ENCODE peak calls at places on chromosomes 4 and X, in nine cellular contexts. M is nephron progenitor cell; Z is left lung; N is ELR; L is mucosa of descending colon; W is thoracic aorta; Q is GM13977; F is coronary artery; I is stimulated activated naive B cell treated with anti-CD40 and anti-IgM and Interleukin-4, amounts not matched to agents 10 μg/mL and 1 μg/mL and 100 μg/mL, for 72 hours. E is an unnamed sample.

GRCh38 chr4:57129477-57129876 is 19.3 kb upstream of the IGFBP7 start:
- DNase-seq in M (no peak), Z (no peak), N (no peak), L (no peak), W (no peak), Q (no peak), F (no peak), I (no peak), E (no peak)

GRCh38 chr4:83219344-83219990 is 65.1 kb downstream of the COQ2 start:
- DNase-seq in M (no peak), Z (no peak), N (peak), L (no peak), W (no peak), Q (peak), F (no peak), I (no peak), E (no peak)

GRCh38 chr4:22129454-22130075 is 181.0 kb upstream of the KCNIP4 start:
- DNase-seq in M (peak), Z (no peak), N (peak), L (no peak), W (no peak), Q (no peak), F (no peak), I (no peak), E (peak)

GRCh38 chr4:27288496-27288895 is 427.9 kb downstream of the STIM2 start:
- DNase-seq in M (no peak), Z (no peak), N (no peak), L (no peak), W (no peak), Q (no peak), F (no peak), I (no peak), E (no peak)

GRCh38 chr4:105472871-105473339 is 957 bp downstream of the PPA2 start:
- DNase-seq in M (no peak), Z (no peak), N (peak), L (no peak), W (no peak), Q (no peak), F (no peak), I (no peak), E (no peak)

GRCh38 chr4:140078366-140078765 is 75.6 kb downstream of the MAML3 start:
- DNase-seq in M (peak), Z (no peak), N (no peak), L (no peak), W (no peak), Q (no peak), F (no peak), I (no peak), E (no peak)

GRCh38 chr4:153038493-153039311 is 102.6 kb downstream of the FHDC1 start:
- DNase-seq in M (no peak), Z (no peak), N (no peak), L (no peak), W (no peak), Q (no peak), F (no peak), I (no peak), E (no peak)

GRCh38 chr4:26132858-26133257 is 188.0 kb upstream of the RBPJ start:
- DNase-seq in M (no peak), Z (no peak), N (no peak), L (no peak), W (no peak), Q (no peak), F (no peak), I (no peak), E (peak)

GRCh38 chr4:124123181-124123580 is 589.4 kb downstream of the ANKRD50 start:
- DNase-seq in M (no peak), Z (no peak), N (no peak), L (no peak), W (no peak), Q (no peak), F (no peak), I (no peak), E (no peak)

GRCh38 chr4:185713272-185713671 is 98.7 kb downstream of the SORBS2 start:
- DNase-seq in M (no peak), Z (no peak), N (peak), L (no peak), W (no peak), Q (no peak), F (no peak), I (no peak), E (no peak)

GRCh38 chr4:41281038-41281634 is 24.4 kb downstream of the UCHL1 start:
- DNase-seq in M (peak), Z (no peak), N (peak), L (no peak), W (peak), Q (peak), F (no peak), I (peak), E (peak)

GRCh38 chr4:123020285-123020684 is 97.9 kb upstream of the NUDT6 start:
- DNase-seq in M (no peak), Z (no peak), N (no peak), L (no peak), W (no peak), Q (no peak), F (no peak), I (no peak), E (no peak)

GRCh38 chrX:134692990-134693389 is 34.7 kb upstream of the PLAC1 start:
- DNase-seq in M (no peak), Z (no peak), N (peak), L (no peak), W (no peak), Q (no peak), F (no peak), I (no peak), E (no peak)